ENCODE peak calls at places on chromosomes 6 and 20, in five cellular contexts. K, N, R, U and T are unnamed samples.

GRCh38 chr20:6079011-6079410 is 25.2 kb upstream of the LRRN4 start:
- DNase-seq in K (no peak), N (no peak), R (no peak), U (no peak), T (no peak)

GRCh38 chr6:29851190-29851589 is 23.6 kb downstream of the HLA-G start:
- DNase-seq in K (no peak), N (no peak), R (no peak), U (no peak), T (no peak)

GRCh38 chr6:55397986-55398385 is 70.7 kb downstream of the GFRAL start:
- DNase-seq in K (no peak), N (peak; percentile 84), R (peak; percentile 19), U (no peak), T (no peak)

GRCh38 chr20:32559753-32560380 is 25.3 kb downstream of the NOL4L start:
- DNase-seq in K (no peak), N (no peak), R (no peak), U (no peak), T (no peak)

GRCh38 chr6:69005194-69005593 is 370.1 kb downstream of the ADGRB3 start:
- DNase-seq in K (no peak), N (no peak), R (peak; percentile 1), U (no peak), T (no peak)

GRCh38 chr6:125954735-125955410 is 1.7 kb upstream of the HINT3 start:
- DNase-seq in K (no peak), N (no peak), R (no peak), U (no peak), T (no peak)

GRCh38 chr6:133503330-133503729 is 262.2 kb downstream of the EYA4 start:
- DNase-seq in K (no peak), N (peak; percentile 3), R (no peak), U (no peak), T (no peak)

GRCh38 chr6:86563197-86563596 is 374.1 kb upstream of the HTR1E start:
- DNase-seq in K (no peak), N (no peak), R (no peak), U (no peak), T (no peak)

GRCh38 chr6:148382856-148383255 is 40.2 kb downstream of the SASH1 start:
- DNase-seq in K (no peak), N (no peak), R (peak; percentile 71), U (no peak), T (no peak)

GRCh38 chr6:90343581-90343980 is 46.9 kb upstream of the BACH2 start:
- DNase-seq in K (no peak), N (no peak), R (no peak), U (no peak), T (no peak)

GRCh38 chr6:160960839-160961238 is 30.7 kb upstream of the MAP3K4 start:
- DNase-seq in K (no peak), N (no peak), R (no peak), U (no peak), T (no peak)

GRCh38 chr6:7147051-7147671 is 39.4 kb downstream of the RREB1 start:
- DNase-seq in K (no peak), N (no peak), R (no peak), U (no peak), T (no peak)

GRCh38 chr6:8672882-8673281 is 237.5 kb upstream of the SLC35B3 start:
- DNase-seq in K (no peak), N (no peak), R (no peak), U (no peak), T (no peak)

GRCh38 chr20:11375368-11375767 is 542.3 kb upstream of the BTBD3 start:
- DNase-seq in K (no peak), N (no peak), R (no peak), U (no peak), T (no peak)

GRCh38 chr20:11377761-11378160 is 539.9 kb upstream of the BTBD3 start:
- DNase-seq in K (no peak), N (no peak), R (no peak), U (no peak), T (no peak)

GRCh38 chr20:11376998-11377397 is 540.7 kb upstream of the BTBD3 start:
- DNase-seq in K (no peak), N (no peak), R (no peak), U (no peak), T (no peak)

GRCh38 chr20:11376406-11376805 is 541.3 kb upstream of the BTBD3 start:
- DNase-seq in K (no peak), N (no peak), R (no peak), U (no peak), T (no peak)

GRCh38 chr20:11375966-11376365 is 541.7 kb upstream of the BTBD3 start:
- DNase-seq in K (no peak), N (peak; percentile 27), R (no peak), U (no peak), T (no peak)
- H2BK5ac ChIP-seq in K (no peak overlapping the region), N (no peak overlapping the region), R (no peak overlapping the region), U (no peak overlapping the region), T (no peak overlapping the region)

GRCh38 chr20:42441862-42442196 is 747.9 kb downstream of the PTPRT start:
- DNase-seq in K (no peak), N (no peak), R (no peak), U (no peak), T (no peak)
- H2BK12ac ChIP-seq in K (no peak overlapping the region), N (no peak overlapping the region), R (no peak overlapping the region), U (no peak overlapping the region), T (no peak overlapping the region)

DNA sequence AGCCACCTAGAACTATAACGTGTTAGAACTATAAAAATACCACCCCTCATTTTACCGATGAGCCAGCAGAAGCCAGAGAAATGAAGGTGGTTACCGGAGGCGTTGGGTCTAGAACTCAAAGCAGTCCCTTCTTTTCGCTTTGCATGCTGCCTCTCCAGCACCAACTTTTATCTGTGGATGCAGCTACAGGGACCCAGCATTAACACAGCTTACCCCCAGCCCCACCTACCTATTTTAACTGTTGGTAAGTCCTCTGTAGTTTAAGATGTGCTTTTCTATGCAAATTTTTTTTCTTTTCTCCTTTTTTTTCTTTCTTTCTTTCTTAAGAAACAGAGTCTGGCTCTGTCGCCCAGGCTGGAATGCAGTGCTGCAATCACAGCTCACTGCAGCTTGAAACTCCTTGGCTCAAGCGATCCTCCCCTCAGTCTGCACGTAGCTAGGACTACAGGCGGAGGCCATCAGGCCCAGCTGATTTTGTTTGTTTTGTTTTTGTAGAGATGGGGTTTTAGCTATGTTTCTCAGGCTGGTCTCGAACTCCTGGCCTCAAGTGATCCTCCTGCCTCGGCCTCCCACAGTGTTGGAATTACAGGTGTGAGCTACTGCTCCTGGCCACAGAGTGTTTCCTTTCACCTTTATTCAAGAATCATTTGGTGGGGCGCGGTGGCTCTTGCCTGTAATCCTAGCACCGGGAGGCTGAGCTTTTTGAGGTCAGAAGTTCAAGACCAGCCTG is 6.5 kb upstream of the USP45 start:
- DNase-seq in K (peak; percentile 41), N (peak; percentile 78), R (peak; percentile 2), U (no peak), T (no peak)
- H3K18ac ChIP-seq in K (peak overlapping the region; percentile 98), N (peak overlapping the region; percentile 98), R (peak overlapping the region; percentile 98), U (peak overlapping the region; percentile 99), T (no peak overlapping the region)

GRCh38 chr20:10178727-10179313 is 39.8 kb upstream of the SNAP25 start:
- DNase-seq in K (no peak), N (no peak), R (no peak), U (no peak), T (no peak)
- H2BK5ac ChIP-seq in K (no peak overlapping the region), N (no peak overlapping the region), R (no peak overlapping the region), U (no peak overlapping the region), T (no peak overlapping the region)

GRCh38 chr6:37024665-37025337 is 19.3 kb downstream of the FGD2 start:
- DNase-seq in K (no peak), N (no peak), R (no peak), U (no peak), T (no peak)
- H2BK12ac ChIP-seq in K (no peak overlapping the region), N (no peak overlapping the region), R (no peak overlapping the region), U (peak overlapping the region; percentile 23), T (no peak overlapping the region)

DNA sequence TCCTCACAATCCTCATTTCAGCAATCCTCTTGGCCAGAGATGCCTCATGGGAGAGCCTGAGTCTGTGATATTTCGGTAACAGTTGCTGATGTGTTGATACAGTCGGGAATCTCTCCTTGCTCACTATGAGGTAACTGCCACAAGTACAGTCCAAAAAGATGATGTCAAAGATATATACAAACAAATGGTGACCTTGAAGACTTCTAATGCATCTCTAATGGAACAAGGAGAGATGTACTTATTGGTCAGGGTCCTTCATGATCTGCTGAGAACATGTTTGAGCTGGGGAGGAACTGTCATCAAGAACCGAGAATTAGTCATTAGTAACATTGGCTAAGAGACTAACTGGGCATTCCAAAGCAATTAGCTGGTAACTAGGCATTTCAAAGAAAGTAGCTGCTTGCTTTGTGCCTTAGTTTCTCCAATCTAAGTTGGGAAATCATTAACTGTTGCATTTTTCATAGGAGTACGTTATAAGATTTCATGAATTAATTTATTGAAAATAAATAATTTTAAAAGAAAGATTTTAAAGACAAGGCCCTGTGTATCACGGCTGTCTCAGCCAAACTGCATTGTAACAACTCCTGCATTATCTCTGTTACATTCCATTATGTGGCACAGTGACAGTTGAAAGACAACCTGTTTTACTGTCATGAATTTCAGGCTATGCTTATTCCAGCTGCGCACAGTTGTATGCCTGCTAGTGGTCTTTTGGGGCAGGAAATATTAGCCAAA is 56.0 kb downstream of the FILIP1 start:
- DNase-seq in K (no peak), N (peak; percentile 88), R (no peak), U (no peak), T (no peak)
- H3K18ac ChIP-seq in K (no peak overlapping the region), N (peak overlapping the region; percentile 62), R (no peak overlapping the region), U (no peak overlapping the region), T (no peak overlapping the region)

DNA sequence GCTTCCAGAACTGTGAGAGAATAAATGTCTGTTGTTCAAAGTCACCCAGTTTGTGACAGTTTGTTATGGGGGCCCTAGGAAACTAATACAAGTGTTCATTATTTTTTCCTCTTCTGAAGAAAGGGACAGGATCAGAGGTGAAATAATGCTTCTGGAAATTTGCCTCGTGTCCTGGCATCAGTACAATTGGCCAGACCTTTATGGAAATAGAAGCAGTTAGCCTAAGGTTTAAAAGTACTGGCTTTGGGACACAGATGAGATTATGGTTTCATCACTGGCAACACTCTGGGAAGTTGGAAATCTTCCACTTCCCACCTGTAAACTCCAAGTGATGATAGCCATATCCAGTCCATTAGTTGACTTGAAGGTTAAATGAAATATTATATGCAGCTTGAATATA is 88.7 kb downstream of the PLCB1 start:
- DNase-seq in K (no peak), N (no peak), R (no peak), U (no peak), T (no peak)
- H2BK5ac ChIP-seq in K (no peak overlapping the region), N (no peak overlapping the region), R (no peak overlapping the region), U (no peak overlapping the region), T (no peak overlapping the region)